ENCODE peak calls at places on chromosomes 7 and 10, in eight cellular contexts. Z, T, S, P, C, K, R and H are unnamed samples.

GRCh38 chr10:35822316-35822715 is 180.2 kb upstream of the FZD8 start:
- DNase-seq in K (peak), T (peak), P (no peak), R (peak), Z (peak), S (peak), C (peak), H (peak)

GRCh38 chr7:137933270-137934017 is 68.4 kb downstream of the CREB3L2 start:
- DNase-seq in P (peak), R (no peak), Z (peak), T (no peak), K (no peak), S (peak), C (peak), H (peak)

GRCh38 chr7:134245253-134245652 is 71.5 kb downstream of the SLC35B4 start:
- DNase-seq in K (no peak), T (no peak), R (no peak), C (no peak), Z (no peak), S (no peak), P (no peak), H (no peak)

GRCh38 chr7:78479348-78479747 is 680.8 kb downstream of the PHTF2 start:
- DNase-seq in K (no peak), P (no peak), T (no peak), R (no peak), C (no peak), Z (no peak), S (no peak), H (no peak)

GRCh38 chr10:66627156-66627555 is 298.7 kb upstream of the LRRTM3 start:
- DNase-seq in S (peak), R (peak), C (no peak), P (no peak), Z (no peak), K (no peak), T (peak), H (peak)

GRCh38 chr10:49324711-49325110 is 25.7 kb downstream of the C10orf71 start:
- DNase-seq in Z (no peak), S (no peak), C (no peak), R (peak), T (no peak), P (no peak), K (peak), H (peak)

GRCh38 chr10:132499367-132499685 is 38.3 kb upstream of the INPP5A start:
- DNase-seq in Z (no peak), S (no peak), C (no peak), P (no peak), T (no peak), R (no peak), K (no peak), H (no peak)

GRCh38 chr7:125602441-125602840 is 672.8 kb upstream of the POT1 start:
- DNase-seq in P (no peak), Z (no peak), C (no peak), S (no peak), T (no peak), K (no peak), R (no peak), H (no peak)

GRCh38 chr10:118042336-118042735 is 4.4 kb downstream of the RAB11FIP2 start:
- DNase-seq in C (no peak), P (no peak), K (no peak), T (no peak), R (no peak), S (no peak), Z (no peak), H (no peak)

GRCh38 chr10:91349381-91349780 is 60.8 kb upstream of the HECTD2 start:
- DNase-seq in P (no peak), Z (peak), S (peak), R (no peak), T (peak), K (no peak), C (peak), H (no peak)

GRCh38 chr7:126840869-126841268 is 411.9 kb downstream of the GRM8 start:
- DNase-seq in K (no peak), C (no peak), Z (no peak), P (no peak), T (no peak), R (no peak), S (peak), H (peak)

GRCh38 chr10:131249238-131249956 is 62.1 kb downstream of the TCERG1L start:
- DNase-seq in P (no peak), S (no peak), T (no peak), C (no peak), R (peak), K (no peak), Z (no peak), H (no peak)

GRCh38 chr10:115950320-115950719 is 322.7 kb downstream of the GFRA1 start:
- DNase-seq in R (no peak), P (no peak), Z (no peak), S (no peak), T (no peak), C (no peak), K (no peak), H (no peak)

GRCh38 chr7:96179341-96179740 is 142.6 kb downstream of the SLC25A13 start:
- DNase-seq in K (no peak), R (no peak), C (no peak), Z (no peak), T (no peak), P (no peak), S (peak), H (no peak)

GRCh38 chr10:133008736-133009135 is 66.4 kb upstream of the CFAP46 start:
- DNase-seq in Z (no peak), T (no peak), P (no peak), S (no peak), C (no peak), R (no peak), K (no peak), H (no peak)

GRCh38 chr10:46069771-46070463 is 23.8 kb upstream of the MSMB start:
- DNase-seq in S (no peak), P (no peak), C (no peak), R (no peak), T (no peak), K (no peak), Z (no peak), H (no peak)

GRCh38 chr10:102994551-102995295 is 76.6 kb downstream of the CNNM2 start:
- DNase-seq in Z (no peak), S (no peak), R (no peak), C (no peak), T (no peak), P (no peak), K (no peak), H (no peak)

GRCh38 chr7:50661345-50662058 is 96.3 kb upstream of the DDC start:
- DNase-seq in R (no peak), P (no peak), K (no peak), T (no peak), Z (peak), C (no peak), S (no peak), H (no peak)

GRCh38 chr7:13800694-13801448 is 188.6 kb downstream of the ETV1 start:
- DNase-seq in C (no peak), Z (no peak), P (no peak), R (no peak), T (no peak), S (peak), K (peak), H (no peak)

GRCh38 chr10:31399631-31400030 is 80.6 kb downstream of the ZEB1 start:
- DNase-seq in K (no peak), R (no peak), P (no peak), T (no peak), Z (peak), C (peak), S (peak), H (no peak)

GRCh38 chr10:43316988-43317387 is 50.1 kb upstream of the RASGEF1A start:
- DNase-seq in T (no peak), S (no peak), P (no peak), R (no peak), Z (no peak), K (no peak), C (no peak), H (no peak)

GRCh38 chr10:71213127-71213616 is 802 bp downstream of the UNC5B start:
- DNase-seq in T (peak), K (peak), S (peak), P (no peak), Z (peak), C (no peak), R (peak), H (peak)

DNA sequence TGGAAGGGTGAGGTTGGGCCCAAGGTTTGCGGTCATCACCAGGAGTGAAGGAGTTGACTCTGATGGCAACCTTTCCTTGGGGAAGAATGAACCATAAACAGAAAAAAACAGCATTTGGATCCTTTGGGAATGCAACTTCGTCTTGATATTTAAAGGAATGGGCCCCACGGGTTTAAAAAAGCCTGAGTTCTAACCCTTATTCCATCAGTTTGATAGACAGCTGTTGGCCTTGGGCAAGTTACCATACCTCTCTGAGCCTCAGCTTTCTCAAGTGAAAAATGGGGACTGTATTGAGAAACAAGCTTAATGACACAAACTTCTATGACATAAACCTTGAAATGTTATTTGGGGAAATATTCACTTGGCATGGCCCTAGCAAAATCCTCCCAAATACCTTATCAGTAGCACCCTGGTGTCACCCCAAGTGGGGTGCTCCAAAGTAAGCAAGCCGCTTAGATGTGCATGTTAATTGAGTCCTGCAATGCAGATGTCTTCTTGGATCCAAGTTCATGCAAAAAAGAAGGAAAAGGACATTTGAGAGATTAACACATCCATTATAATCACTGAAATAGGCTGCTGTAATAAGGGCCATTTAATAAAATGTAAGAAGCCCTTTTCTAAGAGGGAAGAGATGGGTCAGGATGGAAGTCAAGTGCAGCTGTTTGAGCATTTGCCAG is 13.8 kb downstream of the MXI1 start:
- DNase-seq in C (no peak), K (no peak), T (no peak), P (no peak), Z (no peak), S (no peak), R (no peak), H (no peak)
- H3K4me3 ChIP-seq in C (peak), K (peak), T (peak), P (peak), Z (peak), S (peak), R (no peak), H (peak)

DNA sequence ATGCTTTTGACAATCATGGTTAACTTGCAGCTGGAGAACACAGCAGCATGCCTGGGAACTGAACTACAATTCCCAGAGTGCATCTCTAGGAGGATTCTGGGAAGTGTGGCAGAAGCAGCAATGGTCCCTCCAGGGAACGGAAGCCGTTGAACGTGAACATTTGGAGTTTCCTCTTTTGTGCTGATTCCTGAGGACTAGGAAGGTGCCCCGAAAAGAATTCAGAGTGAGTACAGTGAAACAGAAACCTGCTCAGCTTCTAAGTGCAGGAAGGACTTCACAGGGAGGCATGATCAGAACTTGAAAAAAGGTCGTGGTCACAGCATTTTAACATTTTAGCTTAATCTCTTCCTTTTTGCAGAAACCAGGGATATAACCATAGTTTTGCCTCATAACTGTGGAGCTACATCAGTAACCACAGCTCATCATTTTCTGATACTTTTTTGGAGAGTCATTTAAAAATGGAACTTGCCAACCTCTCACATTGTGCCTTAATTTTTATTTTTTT is at the start of gene NUDT13:
- DNase-seq in K (peak), T (peak), Z (peak), P (peak), S (peak), R (peak), C (peak), H (peak)
- H3K4me3 ChIP-seq in K (peak), T (peak), Z (peak), P (peak), S (peak), R (peak), C (peak), H (peak)

DNA sequence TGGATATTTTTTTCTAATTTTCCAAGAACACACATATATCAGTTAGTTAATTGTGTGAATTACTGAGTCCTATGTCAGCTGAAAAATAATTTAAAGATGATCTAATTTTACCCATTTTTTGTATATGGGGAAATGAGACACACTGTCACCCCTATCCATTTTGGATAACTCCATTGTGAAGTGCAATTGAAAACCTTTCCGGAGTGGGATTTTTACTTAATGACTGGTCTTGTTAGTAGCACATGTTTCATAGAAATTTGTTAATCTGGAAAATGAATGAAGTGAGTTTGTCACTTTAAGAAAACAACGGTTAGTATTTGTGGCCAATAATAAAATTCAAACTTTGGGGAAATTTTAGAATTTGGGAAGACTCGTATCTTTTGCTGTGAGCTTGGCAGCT is 2.0 kb downstream of the GARS1 start:
- DNase-seq in R (no peak), P (no peak), K (no peak), C (no peak), Z (no peak), T (no peak), S (no peak), H (no peak)
- H3K4me3 ChIP-seq in R (peak), P (peak), K (peak), C (peak), Z (peak), T (peak), S (peak), H (peak)

DNA sequence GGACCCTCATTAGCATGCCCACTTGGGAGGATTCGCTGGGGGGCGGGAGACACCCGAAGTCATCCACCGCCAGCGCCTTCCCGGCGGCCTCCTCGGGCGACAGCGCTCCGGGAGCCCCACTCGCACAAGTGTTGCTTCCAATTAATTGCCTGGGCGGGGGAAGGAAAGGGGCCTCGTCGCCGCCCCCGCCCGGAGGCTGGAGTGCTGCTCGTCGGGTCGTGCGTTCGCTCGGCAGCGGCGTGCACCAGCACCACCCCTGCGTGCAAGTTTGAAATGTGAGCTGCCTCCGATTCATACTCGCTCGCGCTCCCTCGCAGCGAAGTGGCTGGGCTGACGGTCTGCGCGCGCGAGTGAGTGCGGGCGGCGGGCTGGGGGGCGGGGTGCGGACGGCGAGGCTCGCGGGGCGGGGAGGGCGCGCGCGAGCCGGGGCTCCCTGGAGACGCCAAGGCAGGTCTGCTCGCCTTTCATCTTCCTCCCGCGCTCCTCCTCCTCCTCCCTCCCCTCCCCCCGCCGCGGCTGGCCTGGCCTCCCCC is 104.6 kb upstream of the PPIF start:
- DNase-seq in Z (peak), C (peak), T (peak), S (peak), P (no peak), R (peak), K (peak), H (peak)
- H3K4me3 ChIP-seq in Z (peak), C (peak), T (peak), S (peak), P (no peak), R (peak), K (peak), H (peak)

DNA sequence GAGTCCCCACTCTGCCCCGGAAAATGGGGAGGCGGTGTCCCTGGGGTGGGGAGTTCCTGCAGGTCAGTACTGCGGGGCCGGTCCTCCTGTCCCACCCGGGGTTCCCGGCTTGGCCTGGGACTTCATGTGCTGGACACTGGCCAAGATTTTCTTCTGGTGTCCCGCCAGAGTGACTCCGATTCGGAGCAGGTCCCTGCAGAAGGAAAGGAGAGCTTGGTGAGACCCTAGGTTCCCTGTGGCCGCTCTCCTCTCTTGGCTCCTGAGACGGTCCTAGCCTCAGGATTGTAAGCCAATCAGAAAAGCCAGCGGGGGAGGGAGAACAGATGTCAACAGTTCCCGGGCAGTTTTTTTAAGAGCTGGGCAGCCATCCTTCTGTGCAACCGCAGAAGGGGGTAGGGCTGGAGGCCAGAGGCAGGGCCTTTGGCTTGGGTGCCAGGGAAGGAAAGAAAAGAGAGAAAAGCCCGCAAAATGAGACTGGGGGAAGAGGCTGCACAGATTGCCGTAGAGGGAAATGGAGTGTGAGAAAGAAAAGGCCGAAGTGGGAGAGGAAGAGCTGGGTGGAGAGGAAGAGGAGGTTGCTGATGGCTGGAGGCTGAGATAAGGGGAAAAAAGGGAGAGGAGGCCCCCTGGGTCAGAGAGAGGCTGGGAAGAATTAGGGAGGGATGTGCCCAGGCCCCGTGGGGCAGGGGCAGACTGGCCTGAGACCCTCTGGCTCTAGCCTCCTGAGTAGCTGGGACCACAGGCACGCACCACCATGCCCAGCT is 23.7 kb downstream of the EPHB4 start:
- DNase-seq in P (peak), K (peak), S (peak), R (peak), T (peak), C (peak), Z (peak), H (peak)
- H3K4me3 ChIP-seq in P (no peak), K (peak), S (no peak), R (no peak), T (no peak), C (peak), Z (peak), H (peak)

GRCh38 chr10:75295901-75296441 is 60.2 kb upstream of the COMTD1 start:
- DNase-seq in P (no peak), T (no peak), S (peak), Z (peak), R (no peak), C (peak), K (no peak), H (no peak)
- H3K4me3 ChIP-seq in P (peak), T (no peak), S (no peak), Z (peak), R (peak), C (peak), K (no peak), H (no peak)

GRCh38 chr10:10910634-10911033 is 107.0 kb upstream of the CELF2 start:
- DNase-seq in R (no peak), C (no peak), P (no peak), T (no peak), Z (no peak), S (no peak), K (no peak), H (no peak)

GRCh38 chr10:10914129-10914528 is 103.5 kb upstream of the CELF2 start:
- DNase-seq in K (no peak), Z (no peak), P (no peak), C (peak), S (no peak), R (no peak), T (no peak), H (no peak)

GRCh38 chr10:10915215-10915614 is 102.5 kb upstream of the CELF2 start:
- DNase-seq in K (no peak), C (no peak), Z (no peak), R (no peak), S (no peak), P (no peak), T (no peak), H (no peak)

GRCh38 chr10:10911035-10911434 is 106.6 kb upstream of the CELF2 start:
- DNase-seq in T (no peak), P (no peak), K (no peak), Z (no peak), C (no peak), S (no peak), R (no peak), H (no peak)

GRCh38 chr10:10911471-10911921 is 106.2 kb upstream of the CELF2 start:
- DNase-seq in T (peak), P (no peak), C (peak), K (peak), R (peak), Z (peak), S (peak), H (no peak)
- H3K4me3 ChIP-seq in T (no peak), P (no peak), C (peak), K (no peak), R (no peak), Z (peak), S (peak), H (no peak)

DNA sequence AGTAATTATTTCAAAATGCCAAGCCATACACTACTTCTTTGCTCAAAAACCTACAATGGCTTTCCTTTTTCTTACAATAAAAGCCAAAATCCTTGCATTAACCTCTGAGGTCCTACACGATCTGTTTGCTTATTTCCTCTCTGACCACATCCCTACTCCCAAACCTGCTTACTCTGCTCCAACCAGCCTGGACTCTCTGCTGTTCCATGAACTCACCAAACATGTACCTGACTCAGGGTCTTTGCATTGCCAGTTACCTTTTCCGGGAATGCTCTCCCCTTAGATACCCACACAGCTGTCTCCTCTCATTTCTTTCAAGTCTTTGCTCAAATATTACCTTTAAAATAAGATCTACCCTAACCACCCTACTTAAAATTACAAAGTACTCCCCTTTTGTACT is 2.3 kb downstream of the ABCB4 start:
- DNase-seq in C (no peak), S (no peak), P (no peak), K (no peak), Z (no peak), R (no peak), T (no peak), H (no peak)
- H3K4me3 ChIP-seq in C (peak), S (no peak), P (no peak), K (no peak), Z (no peak), R (no peak), T (no peak), H (no peak)

DNA sequence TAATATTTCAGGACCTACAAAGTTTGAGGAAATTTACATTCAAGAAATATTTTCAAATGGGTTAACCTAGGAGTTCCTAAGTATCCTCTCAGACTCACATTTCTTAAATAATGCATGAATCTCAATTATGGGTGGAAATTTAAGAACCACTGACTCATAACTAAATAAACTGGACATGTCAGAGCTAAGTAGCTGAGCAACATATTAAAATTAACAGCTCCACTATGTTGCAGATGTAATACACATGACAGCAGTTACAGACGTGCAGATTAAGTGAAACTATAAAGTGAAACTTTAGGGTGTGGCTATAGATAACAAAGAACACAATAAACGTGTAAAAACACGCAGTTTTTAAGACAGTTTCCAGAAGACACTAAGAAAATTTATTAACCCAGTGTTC is 25.5 kb downstream of the DNMBP start:
- DNase-seq in T (peak), P (no peak), K (no peak), S (peak), R (no peak), Z (no peak), C (no peak), H (no peak)
- H3K4me3 ChIP-seq in T (no peak), P (no peak), K (no peak), S (no peak), R (no peak), Z (no peak), C (peak), H (no peak)